ENCODE peak calls at places on chromosome 15, in seven cellular contexts. B, E, H, J, N, U and M are unnamed samples.

GRCh38 chr15:55768670-55769185 is 25.8 kb upstream of the PRTG start:
- DNase-seq in B (no peak), E (no peak), H (no peak), J (no peak), N (no peak), U (no peak), M (no peak)

GRCh38 chr15:89898146-89898545 is 4.4 kb upstream of the AP3S2 start:
- DNase-seq in B (no peak), E (no peak), H (no peak), J (no peak), N (no peak), U (no peak), M (no peak)

GRCh38 chr15:62998262-62998909 is 44.2 kb upstream of the TPM1 start:
- DNase-seq in B (no peak), E (no peak), H (no peak), J (no peak), N (no peak), U (no peak), M (no peak)

GRCh38 chr15:95763426-95763825 is 567.1 kb upstream of the NR2F2 start:
- DNase-seq in B (no peak), E (no peak), H (no peak), J (no peak), N (no peak), U (no peak), M (no peak)

GRCh38 chr15:72202801-72203506 is 5.4 kb upstream of the GRAMD2A start:
- DNase-seq in B (no peak), E (no peak), H (no peak), J (no peak), N (no peak), U (no peak), M (no peak)

GRCh38 chr15:63600001-63600645 is 2.9 kb downstream of the FBXL22 start:
- DNase-seq in B (no peak), E (no peak), H (no peak), J (peak; percentile 41), N (no peak), U (no peak), M (no peak)

GRCh38 chr15:26867199-26868007 is 541 bp downstream of the GABRA5 start:
- DNase-seq in B (no peak), E (no peak), H (no peak), J (no peak), N (no peak), U (no peak), M (no peak)

GRCh38 chr15:93708721-93709120 is 522.6 kb upstream of the MCTP2 start:
- DNase-seq in B (no peak), E (no peak), H (no peak), J (no peak), N (no peak), U (no peak), M (no peak)

GRCh38 chr15:54605556-54605955 is 591.2 kb downstream of the RSL24D1 start:
- DNase-seq in B (no peak), E (no peak), H (no peak), J (no peak), N (no peak), U (no peak), M (no peak)

GRCh38 chr15:52040167-52040900 is 21.3 kb downstream of the MAPK6 start:
- DNase-seq in B (peak; percentile 54), E (peak; percentile 25), H (no peak), J (no peak), N (no peak), U (peak; percentile 52), M (no peak)

GRCh38 chr15:69321041-69321554 is 22.4 kb downstream of the PAQR5 start:
- DNase-seq in B (peak; percentile 60), E (no peak), H (no peak), J (no peak), N (no peak), U (peak; percentile 31), M (no peak)

GRCh38 chr15:82845686-82846085 is 36.3 kb downstream of the WHAMM start:
- DNase-seq in B (no peak), E (no peak), H (no peak), J (no peak), N (no peak), U (no peak), M (no peak)

GRCh38 chr15:62089616-62090015 is 22.8 kb downstream of the C2CD4A start:
- DNase-seq in B (no peak), E (no peak), H (no peak), J (no peak), N (no peak), U (no peak), M (no peak)

GRCh38 chr15:44647036-44647435 is 16.4 kb downstream of the SPG11 start:
- DNase-seq in B (no peak), E (no peak), H (no peak), J (no peak), N (no peak), U (no peak), M (no peak)

GRCh38 chr15:92938387-92938786 is 38.3 kb downstream of the CHD2 start:
- DNase-seq in B (no peak), E (no peak), H (no peak), J (no peak), N (no peak), U (no peak), M (no peak)

GRCh38 chr15:89370120-89371077 is 35.8 kb upstream of the POLG start:
- DNase-seq in B (no peak), E (no peak), H (no peak), J (no peak), N (no peak), U (no peak), M (no peak)

GRCh38 chr15:92714457-92715401 is 59.2 kb upstream of the FAM174B start:
- DNase-seq in B (peak; percentile 66), E (peak; percentile 54), H (peak; percentile 94), J (peak; percentile 87), N (no peak), U (peak; percentile 76), M (peak; percentile 62)

GRCh38 chr15:64507293-64507802 is 47.0 kb downstream of the ZNF609 start:
- DNase-seq in B (peak; percentile 92), E (peak; percentile 62), H (peak; percentile 52), J (peak; percentile 83), N (peak; percentile 65), U (peak; percentile 89), M (peak; percentile 46)

GRCh38 chr15:84840255-84840654 is 23.1 kb downstream of the ALPK3 start:
- DNase-seq in B (no peak), E (no peak), H (no peak), J (no peak), N (no peak), U (no peak), M (no peak)

GRCh38 chr15:76187151-76187550 is 124.1 kb downstream of the ETFA start:
- DNase-seq in B (no peak), E (no peak), H (no peak), J (no peak), N (no peak), U (no peak), M (no peak)

GRCh38 chr15:88090406-88091085 is 166.0 kb downstream of the NTRK3 start:
- DNase-seq in B (no peak), E (no peak), H (no peak), J (no peak), N (no peak), U (no peak), M (no peak)

GRCh38 chr15:49900036-49900435 is 219.0 kb downstream of the ATP8B4 start:
- DNase-seq in B (peak; percentile 52), E (no peak), H (no peak), J (no peak), N (no peak), U (peak; percentile 64), M (no peak)

GRCh38 chr15:59762558-59762957 is 73.4 kb upstream of the BNIP2 start:
- DNase-seq in B (no peak), E (no peak), H (no peak), J (no peak), N (no peak), U (no peak), M (no peak)

GRCh38 chr15:59764775-59765174 is 75.7 kb upstream of the BNIP2 start:
- DNase-seq in B (no peak), E (no peak), H (no peak), J (no peak), N (no peak), U (no peak), M (no peak)
- TF ChIP-seq CTCF in B (no peak), E (peak; percentile 51), H (no peak), J (no peak), N (no peak), U (no peak), M (peak; percentile 24)

DNA sequence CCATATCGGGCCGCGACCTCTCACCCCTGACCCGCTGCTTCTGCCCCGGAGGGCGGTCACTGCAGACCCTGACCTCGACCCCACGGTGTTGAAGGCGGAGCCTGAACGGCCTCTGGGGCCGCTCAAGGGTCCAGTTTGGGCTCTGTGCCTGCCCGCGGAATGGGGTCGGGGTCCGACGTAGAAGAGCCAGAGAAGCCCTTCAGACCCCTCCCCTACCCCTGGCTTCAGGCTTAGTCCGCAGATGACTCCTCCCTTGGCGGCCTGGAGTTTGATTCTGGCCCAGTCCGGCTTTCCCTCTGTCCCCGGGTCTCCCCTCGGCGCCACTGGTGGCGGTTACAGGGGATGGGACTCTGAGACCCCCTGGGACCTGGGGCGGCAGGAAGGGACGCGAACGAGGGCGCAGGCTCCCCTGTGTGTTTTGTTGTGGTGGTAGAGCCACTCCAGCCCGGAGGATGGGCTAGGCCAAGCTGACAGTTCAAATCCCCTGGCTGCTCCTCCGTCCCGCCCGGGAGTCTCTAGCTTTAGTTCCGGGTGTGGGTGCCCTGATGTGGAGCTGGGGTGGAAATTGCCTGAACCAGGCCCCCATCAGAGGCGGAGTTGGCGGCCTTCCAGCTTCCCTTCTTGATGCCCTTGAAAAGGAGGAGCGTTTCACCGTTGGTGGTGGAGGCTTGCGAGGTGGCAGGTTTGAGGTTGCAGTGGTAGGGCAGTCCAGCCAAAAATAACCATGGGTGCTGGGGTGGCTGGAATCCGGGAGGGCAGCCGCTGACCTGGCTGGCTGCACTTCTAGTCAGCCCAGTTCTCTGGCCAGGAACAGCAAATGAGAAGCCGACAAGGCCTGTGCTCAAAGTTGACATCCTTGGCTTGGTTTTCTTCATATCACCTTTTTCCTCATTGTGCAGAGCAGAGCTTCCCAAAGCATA is 644 bp downstream of the CLK3 start:
- DNase-seq in B (peak; percentile 63), E (peak; percentile 56), H (peak; percentile 65), J (peak; percentile 75), N (no peak), U (peak; percentile 52), M (peak; percentile 41)
- H3K4me3 ChIP-seq in B (peak overlapping the region; percentile 93), E (peak overlapping the region; percentile 96), H (peak overlapping the region; percentile 82), J (peak overlapping the region; percentile 91), N (peak overlapping the region; percentile 74), U (peak overlapping the region; percentile 95), M (peak overlapping the region; percentile 78)

GRCh38 chr15:37824717-37825382 is 109.6 kb upstream of the TMCO5A start:
- DNase-seq in B (peak; percentile 98), E (no peak), H (no peak), J (no peak), N (peak; percentile 80), U (peak; percentile 91), M (no peak)
- TF ChIP-seq CTCF in B (peak; percentile 35), E (no peak), H (no peak), J (no peak), N (peak; percentile 69), U (no peak), M (no peak)

DNA sequence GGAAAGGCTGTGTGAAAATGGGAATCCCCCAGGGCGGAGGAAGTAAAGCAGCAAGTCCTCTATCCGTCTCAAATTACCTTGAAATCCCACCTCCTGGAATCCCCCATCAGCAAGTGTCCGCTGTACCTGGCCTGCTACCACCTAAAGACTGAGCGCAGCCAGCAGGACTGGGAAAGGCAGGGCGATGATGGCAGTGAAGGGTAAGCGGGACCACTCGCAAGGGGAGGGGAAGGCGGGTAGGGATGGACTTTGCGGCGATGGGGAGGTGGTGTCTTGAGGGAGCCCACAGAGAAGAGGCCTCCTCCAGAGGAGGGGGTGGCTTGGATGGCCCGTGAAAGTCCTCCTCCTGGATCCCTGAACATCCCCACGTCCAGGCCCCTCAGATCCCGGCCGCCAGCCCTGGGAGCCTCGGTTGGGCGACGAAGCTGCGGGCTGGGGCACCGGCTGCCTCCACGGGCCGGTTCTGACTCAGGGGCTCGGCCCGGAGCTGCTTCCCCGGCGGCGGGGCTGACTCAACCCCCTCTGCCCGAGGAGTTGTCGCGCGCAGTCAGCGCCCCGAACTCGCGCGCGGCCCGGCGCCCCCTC is 595 bp downstream of the LARP6 start:
- DNase-seq in B (peak; percentile 87), E (no peak), H (peak; percentile 29), J (peak; percentile 64), N (no peak), U (peak; percentile 70), M (peak; percentile 31)
- H3K4me3 ChIP-seq in B (peak overlapping the region; percentile 95), E (no peak overlapping the region), H (peak overlapping the region; percentile 93), J (peak overlapping the region; percentile 83), N (peak overlapping the region; percentile 83), U (peak overlapping the region; percentile 60), M (peak overlapping the region; percentile 64)